ENCODE peak calls at places on chromosomes 4 and X, in eight cellular contexts. One of them, this sample, is unnamed.

GRCh38 chrX:108270739-108271396 is 167.4 kb downstream of the COL4A6 start:
- DNase-seq in cardiac fibroblast: peak; percentile 5
- DNase-seq in stimulated activated CD8-positive, alpha-beta memory T cell treated with anti-CD3 and anti-CD28 coated beads, Interleukin-7, amount 100 ng/mL, for 24 hours: no peak
- DNase-seq in sigmoid colon: peak; percentile 64
- DNase-seq in hypothalamus: no peak
- DNase-seq in stimulated activated CD4-positive, alpha-beta T cell treated with anti-CD3 and anti-CD28 coated beads, Interleukin-1b, Interleukin-23, amount 100 ng/mL, for 24 hours: no peak
- DNase-seq in T follicular helper cell: no peak
- DNase-seq in activated CD4-positive, CD25-positive, alpha-beta regulatory T cell treated with anti-CD3 and anti-CD28 coated beads, Interleukin-2, amount 50 U/mL, for 72 hours: no peak
- DNase-seq in this sample: peak; percentile 32

GRCh38 chrX:46184749-46185148 is 360.5 kb downstream of the ZNF674 start:
- DNase-seq in cardiac fibroblast: no peak
- DNase-seq in stimulated activated CD8-positive, alpha-beta memory T cell treated with anti-CD3 and anti-CD28 coated beads, Interleukin-7, amount 100 ng/mL, for 24 hours: no peak
- DNase-seq in sigmoid colon: no peak
- DNase-seq in hypothalamus: no peak
- DNase-seq in stimulated activated CD4-positive, alpha-beta T cell treated with anti-CD3 and anti-CD28 coated beads, Interleukin-1b, Interleukin-23, amount 100 ng/mL, for 24 hours: no peak
- DNase-seq in T follicular helper cell: no peak
- DNase-seq in activated CD4-positive, CD25-positive, alpha-beta regulatory T cell treated with anti-CD3 and anti-CD28 coated beads, Interleukin-2, amount 50 U/mL, for 72 hours: no peak
- DNase-seq in this sample: no peak

GRCh38 chrX:150212672-150213480 is 150.2 kb upstream of the MAMLD1 start:
- DNase-seq in cardiac fibroblast: peak; percentile 31
- DNase-seq in stimulated activated CD8-positive, alpha-beta memory T cell treated with anti-CD3 and anti-CD28 coated beads, Interleukin-7, amount 100 ng/mL, for 24 hours: no peak
- DNase-seq in sigmoid colon: no peak
- DNase-seq in hypothalamus: no peak
- DNase-seq in stimulated activated CD4-positive, alpha-beta T cell treated with anti-CD3 and anti-CD28 coated beads, Interleukin-1b, Interleukin-23, amount 100 ng/mL, for 24 hours: no peak
- DNase-seq in T follicular helper cell: no peak
- DNase-seq in activated CD4-positive, CD25-positive, alpha-beta regulatory T cell treated with anti-CD3 and anti-CD28 coated beads, Interleukin-2, amount 50 U/mL, for 72 hours: no peak
- DNase-seq in this sample: no peak

GRCh38 chr4:123259676-123260428 is 136.7 kb upstream of the SPRY1 start:
- DNase-seq in cardiac fibroblast: no peak
- DNase-seq in stimulated activated CD8-positive, alpha-beta memory T cell treated with anti-CD3 and anti-CD28 coated beads, Interleukin-7, amount 100 ng/mL, for 24 hours: no peak
- DNase-seq in sigmoid colon: no peak
- DNase-seq in hypothalamus: no peak
- DNase-seq in stimulated activated CD4-positive, alpha-beta T cell treated with anti-CD3 and anti-CD28 coated beads, Interleukin-1b, Interleukin-23, amount 100 ng/mL, for 24 hours: no peak
- DNase-seq in T follicular helper cell: no peak
- DNase-seq in activated CD4-positive, CD25-positive, alpha-beta regulatory T cell treated with anti-CD3 and anti-CD28 coated beads, Interleukin-2, amount 50 U/mL, for 72 hours: no peak
- DNase-seq in this sample: no peak

GRCh38 chrX:22627576-22627975 is 354.9 kb downstream of the CBLL2 start:
- DNase-seq in cardiac fibroblast: no peak
- DNase-seq in stimulated activated CD8-positive, alpha-beta memory T cell treated with anti-CD3 and anti-CD28 coated beads, Interleukin-7, amount 100 ng/mL, for 24 hours: no peak
- DNase-seq in sigmoid colon: no peak
- DNase-seq in hypothalamus: no peak
- DNase-seq in stimulated activated CD4-positive, alpha-beta T cell treated with anti-CD3 and anti-CD28 coated beads, Interleukin-1b, Interleukin-23, amount 100 ng/mL, for 24 hours: no peak
- DNase-seq in T follicular helper cell: no peak
- DNase-seq in activated CD4-positive, CD25-positive, alpha-beta regulatory T cell treated with anti-CD3 and anti-CD28 coated beads, Interleukin-2, amount 50 U/mL, for 72 hours: no peak
- DNase-seq in this sample: no peak

GRCh38 chr4:156475322-156475721 is 496.3 kb downstream of the PDGFC start:
- DNase-seq in cardiac fibroblast: peak; percentile 88
- DNase-seq in stimulated activated CD8-positive, alpha-beta memory T cell treated with anti-CD3 and anti-CD28 coated beads, Interleukin-7, amount 100 ng/mL, for 24 hours: no peak
- DNase-seq in sigmoid colon: no peak
- DNase-seq in hypothalamus: no peak
- DNase-seq in stimulated activated CD4-positive, alpha-beta T cell treated with anti-CD3 and anti-CD28 coated beads, Interleukin-1b, Interleukin-23, amount 100 ng/mL, for 24 hours: no peak
- DNase-seq in T follicular helper cell: no peak
- DNase-seq in activated CD4-positive, CD25-positive, alpha-beta regulatory T cell treated with anti-CD3 and anti-CD28 coated beads, Interleukin-2, amount 50 U/mL, for 72 hours: no peak
- DNase-seq in this sample: peak; percentile 63

GRCh38 chr4:2251073-2251794 is 9.3 kb upstream of the HAUS3 start:
- DNase-seq in cardiac fibroblast: no peak
- DNase-seq in stimulated activated CD8-positive, alpha-beta memory T cell treated with anti-CD3 and anti-CD28 coated beads, Interleukin-7, amount 100 ng/mL, for 24 hours: no peak
- DNase-seq in sigmoid colon: peak; percentile 62
- DNase-seq in hypothalamus: no peak
- DNase-seq in stimulated activated CD4-positive, alpha-beta T cell treated with anti-CD3 and anti-CD28 coated beads, Interleukin-1b, Interleukin-23, amount 100 ng/mL, for 24 hours: no peak
- DNase-seq in T follicular helper cell: no peak
- DNase-seq in activated CD4-positive, CD25-positive, alpha-beta regulatory T cell treated with anti-CD3 and anti-CD28 coated beads, Interleukin-2, amount 50 U/mL, for 72 hours: no peak
- DNase-seq in this sample: no peak

GRCh38 chrX:137118536-137118935 is 84.7 kb upstream of the GPR101 start:
- DNase-seq in cardiac fibroblast: no peak
- DNase-seq in stimulated activated CD8-positive, alpha-beta memory T cell treated with anti-CD3 and anti-CD28 coated beads, Interleukin-7, amount 100 ng/mL, for 24 hours: no peak
- DNase-seq in sigmoid colon: no peak
- DNase-seq in hypothalamus: no peak
- DNase-seq in stimulated activated CD4-positive, alpha-beta T cell treated with anti-CD3 and anti-CD28 coated beads, Interleukin-1b, Interleukin-23, amount 100 ng/mL, for 24 hours: no peak
- DNase-seq in T follicular helper cell: no peak
- DNase-seq in activated CD4-positive, CD25-positive, alpha-beta regulatory T cell treated with anti-CD3 and anti-CD28 coated beads, Interleukin-2, amount 50 U/mL, for 72 hours: no peak
- DNase-seq in this sample: no peak

GRCh38 chr4:17576932-17577659 is at the start of gene LAP3:
- DNase-seq in cardiac fibroblast: peak; percentile 97
- DNase-seq in stimulated activated CD8-positive, alpha-beta memory T cell treated with anti-CD3 and anti-CD28 coated beads, Interleukin-7, amount 100 ng/mL, for 24 hours: peak; percentile 99
- DNase-seq in sigmoid colon: peak; percentile 99
- DNase-seq in hypothalamus: peak; percentile 96
- DNase-seq in stimulated activated CD4-positive, alpha-beta T cell treated with anti-CD3 and anti-CD28 coated beads, Interleukin-1b, Interleukin-23, amount 100 ng/mL, for 24 hours: peak; percentile 100
- DNase-seq in T follicular helper cell: peak; percentile 98
- DNase-seq in activated CD4-positive, CD25-positive, alpha-beta regulatory T cell treated with anti-CD3 and anti-CD28 coated beads, Interleukin-2, amount 50 U/mL, for 72 hours: peak; percentile 99
- DNase-seq in this sample: peak; percentile 94

GRCh38 chrX:136159615-136160025 is 12.3 kb downstream of the FHL1 start:
- DNase-seq in cardiac fibroblast: no peak
- DNase-seq in stimulated activated CD8-positive, alpha-beta memory T cell treated with anti-CD3 and anti-CD28 coated beads, Interleukin-7, amount 100 ng/mL, for 24 hours: no peak
- DNase-seq in sigmoid colon: peak; percentile 70
- DNase-seq in hypothalamus: no peak
- DNase-seq in stimulated activated CD4-positive, alpha-beta T cell treated with anti-CD3 and anti-CD28 coated beads, Interleukin-1b, Interleukin-23, amount 100 ng/mL, for 24 hours: no peak
- DNase-seq in T follicular helper cell: no peak
- DNase-seq in activated CD4-positive, CD25-positive, alpha-beta regulatory T cell treated with anti-CD3 and anti-CD28 coated beads, Interleukin-2, amount 50 U/mL, for 72 hours: no peak
- DNase-seq in this sample: peak; percentile 72

GRCh38 chr4:146488495-146489174 is 33.1 kb downstream of the SLC10A7 start:
- DNase-seq in cardiac fibroblast: peak; percentile 55
- DNase-seq in stimulated activated CD8-positive, alpha-beta memory T cell treated with anti-CD3 and anti-CD28 coated beads, Interleukin-7, amount 100 ng/mL, for 24 hours: no peak
- DNase-seq in sigmoid colon: no peak
- DNase-seq in hypothalamus: no peak
- DNase-seq in stimulated activated CD4-positive, alpha-beta T cell treated with anti-CD3 and anti-CD28 coated beads, Interleukin-1b, Interleukin-23, amount 100 ng/mL, for 24 hours: no peak
- DNase-seq in T follicular helper cell: no peak
- DNase-seq in activated CD4-positive, CD25-positive, alpha-beta regulatory T cell treated with anti-CD3 and anti-CD28 coated beads, Interleukin-2, amount 50 U/mL, for 72 hours: no peak
- DNase-seq in this sample: no peak

GRCh38 chrX:53281321-53281822 is at the start of gene IQSEC2:
- DNase-seq in cardiac fibroblast: peak; percentile 74
- DNase-seq in stimulated activated CD8-positive, alpha-beta memory T cell treated with anti-CD3 and anti-CD28 coated beads, Interleukin-7, amount 100 ng/mL, for 24 hours: no peak
- DNase-seq in sigmoid colon: peak; percentile 96
- DNase-seq in hypothalamus: peak; percentile 37
- DNase-seq in stimulated activated CD4-positive, alpha-beta T cell treated with anti-CD3 and anti-CD28 coated beads, Interleukin-1b, Interleukin-23, amount 100 ng/mL, for 24 hours: no peak
- DNase-seq in T follicular helper cell: no peak
- DNase-seq in activated CD4-positive, CD25-positive, alpha-beta regulatory T cell treated with anti-CD3 and anti-CD28 coated beads, Interleukin-2, amount 50 U/mL, for 72 hours: no peak
- DNase-seq in this sample: peak; percentile 88

GRCh38 chr4:26729547-26729946 is 131.1 kb upstream of the STIM2 start:
- DNase-seq in cardiac fibroblast: no peak
- DNase-seq in stimulated activated CD8-positive, alpha-beta memory T cell treated with anti-CD3 and anti-CD28 coated beads, Interleukin-7, amount 100 ng/mL, for 24 hours: no peak
- DNase-seq in sigmoid colon: no peak
- DNase-seq in hypothalamus: no peak
- DNase-seq in stimulated activated CD4-positive, alpha-beta T cell treated with anti-CD3 and anti-CD28 coated beads, Interleukin-1b, Interleukin-23, amount 100 ng/mL, for 24 hours: no peak
- DNase-seq in T follicular helper cell: no peak
- DNase-seq in activated CD4-positive, CD25-positive, alpha-beta regulatory T cell treated with anti-CD3 and anti-CD28 coated beads, Interleukin-2, amount 50 U/mL, for 72 hours: no peak
- DNase-seq in this sample: no peak

GRCh38 chrX:8242431-8242830 is 71.4 kb upstream of the VCX2 start:
- DNase-seq in cardiac fibroblast: no peak
- DNase-seq in stimulated activated CD8-positive, alpha-beta memory T cell treated with anti-CD3 and anti-CD28 coated beads, Interleukin-7, amount 100 ng/mL, for 24 hours: no peak
- DNase-seq in sigmoid colon: no peak
- DNase-seq in hypothalamus: no peak
- DNase-seq in stimulated activated CD4-positive, alpha-beta T cell treated with anti-CD3 and anti-CD28 coated beads, Interleukin-1b, Interleukin-23, amount 100 ng/mL, for 24 hours: no peak
- DNase-seq in T follicular helper cell: no peak
- DNase-seq in activated CD4-positive, CD25-positive, alpha-beta regulatory T cell treated with anti-CD3 and anti-CD28 coated beads, Interleukin-2, amount 50 U/mL, for 72 hours: no peak
- DNase-seq in this sample: no peak

GRCh38 chr4:24770111-24770584 is 25.2 kb upstream of the SOD3 start:
- DNase-seq in cardiac fibroblast: peak; percentile 74
- DNase-seq in stimulated activated CD8-positive, alpha-beta memory T cell treated with anti-CD3 and anti-CD28 coated beads, Interleukin-7, amount 100 ng/mL, for 24 hours: no peak
- DNase-seq in sigmoid colon: no peak
- DNase-seq in hypothalamus: no peak
- DNase-seq in stimulated activated CD4-positive, alpha-beta T cell treated with anti-CD3 and anti-CD28 coated beads, Interleukin-1b, Interleukin-23, amount 100 ng/mL, for 24 hours: no peak
- DNase-seq in T follicular helper cell: no peak
- DNase-seq in activated CD4-positive, CD25-positive, alpha-beta regulatory T cell treated with anti-CD3 and anti-CD28 coated beads, Interleukin-2, amount 50 U/mL, for 72 hours: no peak
- DNase-seq in this sample: peak; percentile 54

GRCh38 chrX:109774706-109775105 is 41.6 kb upstream of the ACSL4 start:
- DNase-seq in cardiac fibroblast: peak; percentile 91
- DNase-seq in stimulated activated CD8-positive, alpha-beta memory T cell treated with anti-CD3 and anti-CD28 coated beads, Interleukin-7, amount 100 ng/mL, for 24 hours: no peak
- DNase-seq in sigmoid colon: no peak
- DNase-seq in hypothalamus: no peak
- DNase-seq in stimulated activated CD4-positive, alpha-beta T cell treated with anti-CD3 and anti-CD28 coated beads, Interleukin-1b, Interleukin-23, amount 100 ng/mL, for 24 hours: no peak
- DNase-seq in T follicular helper cell: no peak
- DNase-seq in activated CD4-positive, CD25-positive, alpha-beta regulatory T cell treated with anti-CD3 and anti-CD28 coated beads, Interleukin-2, amount 50 U/mL, for 72 hours: no peak
- DNase-seq in this sample: no peak

GRCh38 chrX:20240201-20240600 is 26.5 kb downstream of the RPS6KA3 start:
- DNase-seq in cardiac fibroblast: no peak
- DNase-seq in stimulated activated CD8-positive, alpha-beta memory T cell treated with anti-CD3 and anti-CD28 coated beads, Interleukin-7, amount 100 ng/mL, for 24 hours: no peak
- DNase-seq in sigmoid colon: no peak
- DNase-seq in hypothalamus: no peak
- DNase-seq in stimulated activated CD4-positive, alpha-beta T cell treated with anti-CD3 and anti-CD28 coated beads, Interleukin-1b, Interleukin-23, amount 100 ng/mL, for 24 hours: no peak
- DNase-seq in T follicular helper cell: no peak
- DNase-seq in activated CD4-positive, CD25-positive, alpha-beta regulatory T cell treated with anti-CD3 and anti-CD28 coated beads, Interleukin-2, amount 50 U/mL, for 72 hours: no peak
- DNase-seq in this sample: no peak

GRCh38 chrX:153766098-153766817 is 2.2 kb downstream of the PLXNB3 start:
- DNase-seq in cardiac fibroblast: peak; percentile 59
- DNase-seq in stimulated activated CD8-positive, alpha-beta memory T cell treated with anti-CD3 and anti-CD28 coated beads, Interleukin-7, amount 100 ng/mL, for 24 hours: peak; percentile 13
- DNase-seq in sigmoid colon: peak; percentile 77
- DNase-seq in hypothalamus: peak; percentile 13
- DNase-seq in stimulated activated CD4-positive, alpha-beta T cell treated with anti-CD3 and anti-CD28 coated beads, Interleukin-1b, Interleukin-23, amount 100 ng/mL, for 24 hours: no peak
- DNase-seq in T follicular helper cell: no peak
- DNase-seq in activated CD4-positive, CD25-positive, alpha-beta regulatory T cell treated with anti-CD3 and anti-CD28 coated beads, Interleukin-2, amount 50 U/mL, for 72 hours: peak; percentile 29
- DNase-seq in this sample: peak; percentile 82

GRCh38 chrX:38108364-38108763 is 102.0 kb downstream of the SYTL5 start:
- DNase-seq in cardiac fibroblast: peak; percentile 5
- DNase-seq in stimulated activated CD8-positive, alpha-beta memory T cell treated with anti-CD3 and anti-CD28 coated beads, Interleukin-7, amount 100 ng/mL, for 24 hours: no peak
- DNase-seq in sigmoid colon: no peak
- DNase-seq in hypothalamus: no peak
- DNase-seq in stimulated activated CD4-positive, alpha-beta T cell treated with anti-CD3 and anti-CD28 coated beads, Interleukin-1b, Interleukin-23, amount 100 ng/mL, for 24 hours: no peak
- DNase-seq in T follicular helper cell: no peak
- DNase-seq in activated CD4-positive, CD25-positive, alpha-beta regulatory T cell treated with anti-CD3 and anti-CD28 coated beads, Interleukin-2, amount 50 U/mL, for 72 hours: no peak
- DNase-seq in this sample: no peak

GRCh38 chrX:129777218-129777768 is 2.5 kb upstream of the SASH3 start:
- DNase-seq in cardiac fibroblast: no peak
- DNase-seq in stimulated activated CD8-positive, alpha-beta memory T cell treated with anti-CD3 and anti-CD28 coated beads, Interleukin-7, amount 100 ng/mL, for 24 hours: no peak
- DNase-seq in sigmoid colon: no peak
- DNase-seq in hypothalamus: peak; percentile 2
- DNase-seq in stimulated activated CD4-positive, alpha-beta T cell treated with anti-CD3 and anti-CD28 coated beads, Interleukin-1b, Interleukin-23, amount 100 ng/mL, for 24 hours: no peak
- DNase-seq in T follicular helper cell: peak; percentile 66
- DNase-seq in activated CD4-positive, CD25-positive, alpha-beta regulatory T cell treated with anti-CD3 and anti-CD28 coated beads, Interleukin-2, amount 50 U/mL, for 72 hours: peak; percentile 73
- DNase-seq in this sample: peak; percentile 95

GRCh38 chr4:879730-880079 is 52.4 kb downstream of the GAK start:
- DNase-seq in cardiac fibroblast: no peak
- DNase-seq in stimulated activated CD8-positive, alpha-beta memory T cell treated with anti-CD3 and anti-CD28 coated beads, Interleukin-7, amount 100 ng/mL, for 24 hours: peak; percentile 15
- DNase-seq in sigmoid colon: no peak
- DNase-seq in hypothalamus: no peak
- DNase-seq in stimulated activated CD4-positive, alpha-beta T cell treated with anti-CD3 and anti-CD28 coated beads, Interleukin-1b, Interleukin-23, amount 100 ng/mL, for 24 hours: peak; percentile 33
- DNase-seq in T follicular helper cell: no peak
- DNase-seq in activated CD4-positive, CD25-positive, alpha-beta regulatory T cell treated with anti-CD3 and anti-CD28 coated beads, Interleukin-2, amount 50 U/mL, for 72 hours: peak; percentile 59
- DNase-seq in this sample: no peak

GRCh38 chr4:137961051-137961438 is 281.1 kb downstream of the SLC7A11 start:
- DNase-seq in cardiac fibroblast: peak; percentile 79
- DNase-seq in stimulated activated CD8-positive, alpha-beta memory T cell treated with anti-CD3 and anti-CD28 coated beads, Interleukin-7, amount 100 ng/mL, for 24 hours: no peak
- DNase-seq in sigmoid colon: no peak
- DNase-seq in hypothalamus: no peak
- DNase-seq in stimulated activated CD4-positive, alpha-beta T cell treated with anti-CD3 and anti-CD28 coated beads, Interleukin-1b, Interleukin-23, amount 100 ng/mL, for 24 hours: no peak
- DNase-seq in T follicular helper cell: no peak
- DNase-seq in activated CD4-positive, CD25-positive, alpha-beta regulatory T cell treated with anti-CD3 and anti-CD28 coated beads, Interleukin-2, amount 50 U/mL, for 72 hours: no peak
- DNase-seq in this sample: no peak

GRCh38 chrX:43958529-43958928 is 14.7 kb downstream of the NDP start:
- DNase-seq in cardiac fibroblast: peak; percentile 86
- DNase-seq in stimulated activated CD8-positive, alpha-beta memory T cell treated with anti-CD3 and anti-CD28 coated beads, Interleukin-7, amount 100 ng/mL, for 24 hours: no peak
- DNase-seq in sigmoid colon: no peak
- DNase-seq in hypothalamus: peak; percentile 3
- DNase-seq in stimulated activated CD4-positive, alpha-beta T cell treated with anti-CD3 and anti-CD28 coated beads, Interleukin-1b, Interleukin-23, amount 100 ng/mL, for 24 hours: no peak
- DNase-seq in T follicular helper cell: no peak
- DNase-seq in activated CD4-positive, CD25-positive, alpha-beta regulatory T cell treated with anti-CD3 and anti-CD28 coated beads, Interleukin-2, amount 50 U/mL, for 72 hours: no peak
- DNase-seq in this sample: peak; percentile 76

GRCh38 chrX:77076896-77077295 is 370.3 kb upstream of the FGF16 start:
- DNase-seq in cardiac fibroblast: no peak
- DNase-seq in stimulated activated CD8-positive, alpha-beta memory T cell treated with anti-CD3 and anti-CD28 coated beads, Interleukin-7, amount 100 ng/mL, for 24 hours: no peak
- DNase-seq in sigmoid colon: no peak
- DNase-seq in hypothalamus: no peak
- DNase-seq in stimulated activated CD4-positive, alpha-beta T cell treated with anti-CD3 and anti-CD28 coated beads, Interleukin-1b, Interleukin-23, amount 100 ng/mL, for 24 hours: no peak
- DNase-seq in T follicular helper cell: no peak
- DNase-seq in activated CD4-positive, CD25-positive, alpha-beta regulatory T cell treated with anti-CD3 and anti-CD28 coated beads, Interleukin-2, amount 50 U/mL, for 72 hours: no peak
- DNase-seq in this sample: no peak

GRCh38 chr4:158817562-158818370 is 48.9 kb downstream of the FNIP2 start:
- DNase-seq in cardiac fibroblast: peak; percentile 40
- DNase-seq in stimulated activated CD8-positive, alpha-beta memory T cell treated with anti-CD3 and anti-CD28 coated beads, Interleukin-7, amount 100 ng/mL, for 24 hours: no peak
- DNase-seq in sigmoid colon: no peak
- DNase-seq in hypothalamus: no peak
- DNase-seq in stimulated activated CD4-positive, alpha-beta T cell treated with anti-CD3 and anti-CD28 coated beads, Interleukin-1b, Interleukin-23, amount 100 ng/mL, for 24 hours: no peak
- DNase-seq in T follicular helper cell: no peak
- DNase-seq in activated CD4-positive, CD25-positive, alpha-beta regulatory T cell treated with anti-CD3 and anti-CD28 coated beads, Interleukin-2, amount 50 U/mL, for 72 hours: no peak
- DNase-seq in this sample: peak; percentile 39

GRCh38 chr4:159002950-159003349 is 99.9 kb upstream of the RAPGEF2 start:
- DNase-seq in cardiac fibroblast: peak; percentile 77
- DNase-seq in stimulated activated CD8-positive, alpha-beta memory T cell treated with anti-CD3 and anti-CD28 coated beads, Interleukin-7, amount 100 ng/mL, for 24 hours: no peak
- DNase-seq in sigmoid colon: no peak
- DNase-seq in hypothalamus: no peak
- DNase-seq in stimulated activated CD4-positive, alpha-beta T cell treated with anti-CD3 and anti-CD28 coated beads, Interleukin-1b, Interleukin-23, amount 100 ng/mL, for 24 hours: no peak
- DNase-seq in T follicular helper cell: no peak
- DNase-seq in activated CD4-positive, CD25-positive, alpha-beta regulatory T cell treated with anti-CD3 and anti-CD28 coated beads, Interleukin-2, amount 50 U/mL, for 72 hours: no peak
- DNase-seq in this sample: no peak

GRCh38 chr4:77921701-77922100 is 59.1 kb downstream of the MRPL1 start:
- DNase-seq in cardiac fibroblast: peak; percentile 96
- DNase-seq in stimulated activated CD8-positive, alpha-beta memory T cell treated with anti-CD3 and anti-CD28 coated beads, Interleukin-7, amount 100 ng/mL, for 24 hours: no peak
- DNase-seq in sigmoid colon: no peak
- DNase-seq in hypothalamus: no peak
- DNase-seq in stimulated activated CD4-positive, alpha-beta T cell treated with anti-CD3 and anti-CD28 coated beads, Interleukin-1b, Interleukin-23, amount 100 ng/mL, for 24 hours: no peak
- DNase-seq in T follicular helper cell: no peak
- DNase-seq in activated CD4-positive, CD25-positive, alpha-beta regulatory T cell treated with anti-CD3 and anti-CD28 coated beads, Interleukin-2, amount 50 U/mL, for 72 hours: no peak
- DNase-seq in this sample: peak; percentile 64

GRCh38 chrX:154603438-154604430 is 15.3 kb downstream of the CTAG1B start:
- DNase-seq in cardiac fibroblast: peak; percentile 57
- DNase-seq in stimulated activated CD8-positive, alpha-beta memory T cell treated with anti-CD3 and anti-CD28 coated beads, Interleukin-7, amount 100 ng/mL, for 24 hours: no peak
- DNase-seq in sigmoid colon: no peak
- DNase-seq in hypothalamus: no peak
- DNase-seq in stimulated activated CD4-positive, alpha-beta T cell treated with anti-CD3 and anti-CD28 coated beads, Interleukin-1b, Interleukin-23, amount 100 ng/mL, for 24 hours: no peak
- DNase-seq in T follicular helper cell: no peak
- DNase-seq in activated CD4-positive, CD25-positive, alpha-beta regulatory T cell treated with anti-CD3 and anti-CD28 coated beads, Interleukin-2, amount 50 U/mL, for 72 hours: no peak
- DNase-seq in this sample: peak; percentile 10

GRCh38 chr4:164977243-164978164 is at the start of gene TRIM61:
- DNase-seq in cardiac fibroblast: peak; percentile 36
- DNase-seq in stimulated activated CD8-positive, alpha-beta memory T cell treated with anti-CD3 and anti-CD28 coated beads, Interleukin-7, amount 100 ng/mL, for 24 hours: peak; percentile 33
- DNase-seq in sigmoid colon: no peak
- DNase-seq in hypothalamus: peak; percentile 77
- DNase-seq in stimulated activated CD4-positive, alpha-beta T cell treated with anti-CD3 and anti-CD28 coated beads, Interleukin-1b, Interleukin-23, amount 100 ng/mL, for 24 hours: peak; percentile 24
- DNase-seq in T follicular helper cell: peak; percentile 1
- DNase-seq in activated CD4-positive, CD25-positive, alpha-beta regulatory T cell treated with anti-CD3 and anti-CD28 coated beads, Interleukin-2, amount 50 U/mL, for 72 hours: peak; percentile 32
- DNase-seq in this sample: no peak

GRCh38 chrX:48045410-48046311 is 25.8 kb downstream of the ZNF630 start:
- DNase-seq in cardiac fibroblast: peak; percentile 68
- DNase-seq in stimulated activated CD8-positive, alpha-beta memory T cell treated with anti-CD3 and anti-CD28 coated beads, Interleukin-7, amount 100 ng/mL, for 24 hours: no peak
- DNase-seq in sigmoid colon: no peak
- DNase-seq in hypothalamus: no peak
- DNase-seq in stimulated activated CD4-positive, alpha-beta T cell treated with anti-CD3 and anti-CD28 coated beads, Interleukin-1b, Interleukin-23, amount 100 ng/mL, for 24 hours: no peak
- DNase-seq in T follicular helper cell: no peak
- DNase-seq in activated CD4-positive, CD25-positive, alpha-beta regulatory T cell treated with anti-CD3 and anti-CD28 coated beads, Interleukin-2, amount 50 U/mL, for 72 hours: no peak
- DNase-seq in this sample: no peak

GRCh38 chr4:10096976-10097330 is 19.6 kb downstream of the WDR1 start:
- DNase-seq in cardiac fibroblast: no peak
- DNase-seq in stimulated activated CD8-positive, alpha-beta memory T cell treated with anti-CD3 and anti-CD28 coated beads, Interleukin-7, amount 100 ng/mL, for 24 hours: no peak
- DNase-seq in sigmoid colon: no peak
- DNase-seq in hypothalamus: no peak
- DNase-seq in stimulated activated CD4-positive, alpha-beta T cell treated with anti-CD3 and anti-CD28 coated beads, Interleukin-1b, Interleukin-23, amount 100 ng/mL, for 24 hours: no peak
- DNase-seq in T follicular helper cell: no peak
- DNase-seq in activated CD4-positive, CD25-positive, alpha-beta regulatory T cell treated with anti-CD3 and anti-CD28 coated beads, Interleukin-2, amount 50 U/mL, for 72 hours: no peak
- DNase-seq in this sample: no peak

GRCh38 chrX:123610915-123611314 is 121.9 kb downstream of the THOC2 start:
- DNase-seq in cardiac fibroblast: no peak
- DNase-seq in stimulated activated CD8-positive, alpha-beta memory T cell treated with anti-CD3 and anti-CD28 coated beads, Interleukin-7, amount 100 ng/mL, for 24 hours: no peak
- DNase-seq in sigmoid colon: no peak
- DNase-seq in hypothalamus: no peak
- DNase-seq in stimulated activated CD4-positive, alpha-beta T cell treated with anti-CD3 and anti-CD28 coated beads, Interleukin-1b, Interleukin-23, amount 100 ng/mL, for 24 hours: no peak
- DNase-seq in T follicular helper cell: no peak
- DNase-seq in activated CD4-positive, CD25-positive, alpha-beta regulatory T cell treated with anti-CD3 and anti-CD28 coated beads, Interleukin-2, amount 50 U/mL, for 72 hours: no peak
- DNase-seq in this sample: no peak

GRCh38 chr4:10345381-10345784 is 111.8 kb downstream of the ZNF518B start:
- DNase-seq in cardiac fibroblast: no peak
- DNase-seq in stimulated activated CD8-positive, alpha-beta memory T cell treated with anti-CD3 and anti-CD28 coated beads, Interleukin-7, amount 100 ng/mL, for 24 hours: no peak
- DNase-seq in sigmoid colon: no peak
- DNase-seq in hypothalamus: no peak
- DNase-seq in stimulated activated CD4-positive, alpha-beta T cell treated with anti-CD3 and anti-CD28 coated beads, Interleukin-1b, Interleukin-23, amount 100 ng/mL, for 24 hours: no peak
- DNase-seq in T follicular helper cell: no peak
- DNase-seq in activated CD4-positive, CD25-positive, alpha-beta regulatory T cell treated with anti-CD3 and anti-CD28 coated beads, Interleukin-2, amount 50 U/mL, for 72 hours: no peak
- DNase-seq in this sample: no peak

GRCh38 chr4:81207793-81208192 is 7.2 kb downstream of the PRKG2 start:
- DNase-seq in cardiac fibroblast: peak; percentile 89
- DNase-seq in stimulated activated CD8-positive, alpha-beta memory T cell treated with anti-CD3 and anti-CD28 coated beads, Interleukin-7, amount 100 ng/mL, for 24 hours: no peak
- DNase-seq in sigmoid colon: no peak
- DNase-seq in hypothalamus: no peak
- DNase-seq in stimulated activated CD4-positive, alpha-beta T cell treated with anti-CD3 and anti-CD28 coated beads, Interleukin-1b, Interleukin-23, amount 100 ng/mL, for 24 hours: no peak
- DNase-seq in T follicular helper cell: no peak
- DNase-seq in activated CD4-positive, CD25-positive, alpha-beta regulatory T cell treated with anti-CD3 and anti-CD28 coated beads, Interleukin-2, amount 50 U/mL, for 72 hours: no peak
- DNase-seq in this sample: no peak

This sample was measured in KBM-7.